ENCODE peak calls at places on chromosome X, in eight cellular contexts. T is RWPE1; Z is tibial nerve; U is GM03348; O is mesenchymal stem cell; N is GM06990; I is central memory CD4-positive, alpha-beta T cell; Q is T-helper 1 cell. M is an unnamed sample.
A peak's percentile ranks its signal among the peaks of the same experiment; 100 is the strongest.

GRCh38 chrX:132218100-132218807 is 993 bp downstream of the RAP2C start:
- DNase-seq in T (peak; percentile 93), Z (peak; percentile 48), U (peak; percentile 90), O (peak; percentile 90), N (peak; percentile 83), I (peak; percentile 79), Q (peak; percentile 74), M (peak; percentile 83)

GRCh38 chrX:107738768-107739167 is 36.8 kb downstream of the TSC22D3 start:
- DNase-seq in T (no peak), Z (no peak), U (no peak), O (no peak), N (no peak), I (no peak), Q (no peak), M (no peak)

GRCh38 chrX:135435933-135436332 is 14.2 kb downstream of the SMIM10L2A start:
- DNase-seq in T (no peak), Z (no peak), U (no peak), O (no peak), N (no peak), I (no peak), Q (no peak), M (no peak)

GRCh38 chrX:134244043-134244442 is 7.1 kb downstream of the CCDC160 start:
- DNase-seq in T (peak; percentile 10), Z (no peak), U (no peak), O (peak; percentile 19), N (no peak), I (no peak), Q (no peak), M (no peak)

GRCh38 chrX:14886252-14886651 is 13.0 kb downstream of the MOSPD2 start:
- DNase-seq in T (no peak), Z (no peak), U (no peak), O (no peak), N (no peak), I (no peak), Q (no peak), M (no peak)

GRCh38 chrX:154815274-154815818 is 10.1 kb upstream of the MPP1 start:
- DNase-seq in T (no peak), Z (no peak), U (no peak), O (no peak), N (no peak), I (no peak), Q (no peak), M (no peak)

GRCh38 chrX:46165411-46165810 is 379.8 kb downstream of the ZNF674 start:
- DNase-seq in T (peak; percentile 42), Z (no peak), U (peak; percentile 57), O (no peak), N (no peak), I (no peak), Q (no peak), M (no peak)

GRCh38 chrX:153633048-153633447 is 14.0 kb upstream of the DUSP9 start:
- DNase-seq in T (no peak), Z (no peak), U (no peak), O (no peak), N (no peak), I (no peak), Q (no peak), M (no peak)

GRCh38 chrX:125398959-125399440 is 79.3 kb downstream of the TEX13C start:
- DNase-seq in T (no peak), Z (no peak), U (no peak), O (no peak), N (no peak), I (no peak), Q (no peak), M (no peak)

GRCh38 chrX:18984381-18985185 is 669 bp upstream of the PHKA2 start:
- DNase-seq in T (peak; percentile 76), Z (peak; percentile 49), U (peak; percentile 87), O (peak; percentile 83), N (peak; percentile 89), I (peak; percentile 83), Q (peak; percentile 82), M (peak; percentile 84)

GRCh38 chrX:20906571-20906970 is 467.6 kb upstream of the CNKSR2 start:
- DNase-seq in T (no peak), Z (no peak), U (peak; percentile 35), O (no peak), N (no peak), I (no peak), Q (no peak), M (no peak)

GRCh38 chrX:136310411-136310810 is 9.6 kb downstream of the ADGRG4 start:
- DNase-seq in T (peak; percentile 55), Z (no peak), U (no peak), O (peak; percentile 43), N (no peak), I (no peak), Q (no peak), M (peak; percentile 34)

GRCh38 chrX:24610540-24610939 is 36.6 kb downstream of the PCYT1B start:
- DNase-seq in T (no peak), Z (no peak), U (no peak), O (no peak), N (no peak), I (no peak), Q (no peak), M (no peak)

GRCh38 chrX:47690175-47690574 is 31.2 kb upstream of the UXT start:
- DNase-seq in T (no peak), Z (no peak), U (peak; percentile 7), O (no peak), N (no peak), I (no peak), Q (no peak), M (no peak)

GRCh38 chrX:132181364-132181763 is 37.9 kb downstream of the RAP2C start:
- DNase-seq in T (peak; percentile 25), Z (no peak), U (no peak), O (no peak), N (no peak), I (no peak), Q (no peak), M (peak; percentile 68)

GRCh38 chrX:113157496-113157895 is 316.9 kb upstream of the AMOT start:
- DNase-seq in T (no peak), Z (no peak), U (no peak), O (no peak), N (no peak), I (no peak), Q (no peak), M (no peak)

GRCh38 chrX:55159556-55159955 is 60.6 kb upstream of the PAGE5 start:
- DNase-seq in T (no peak), Z (no peak), U (no peak), O (no peak), N (no peak), I (no peak), Q (no peak), M (no peak)